ENCODE peak calls at places on chromosomes 1 and 21, in eight cellular contexts. B is choroid plexus epithelial cell; W is CD8-positive, alpha-beta memory T cell; K is upper lobe of right lung; H is body of pancreas; E is cardiac muscle cell; M is IMR-90; V is right atrium auricular region. Q is an unnamed sample.

GRCh38 chr1:65985393-65986066 is 192.8 kb downstream of the PDE4B start:
- DNase-seq in E (no peak), H (no peak), K (no peak), B (no peak), W (no peak), M (no peak), V (no peak), Q (no peak)

GRCh38 chr21:15742052-15742451 is 12.3 kb downstream of the USP25 start:
- DNase-seq in E (no peak), H (no peak), B (peak), M (peak), K (no peak), W (no peak), V (no peak), Q (no peak)

GRCh38 chr1:148388260-148389026 is 94.7 kb downstream of the PPIAL4G start:
- DNase-seq in E (peak), M (peak), W (peak), B (peak), K (peak), H (peak), V (peak), Q (peak)

GRCh38 chr1:55555971-55556370 is 340.8 kb upstream of the USP24 start:
- DNase-seq in V (no peak), E (peak), K (no peak), B (no peak), W (no peak), H (no peak), M (no peak), Q (no peak)

GRCh38 chr1:67463298-67463960 is 33.2 kb upstream of the SERBP1 start:
- DNase-seq in E (peak), B (peak), V (no peak), M (peak), H (no peak), W (no peak), K (no peak), Q (no peak)

GRCh38 chr1:201525196-201525778 is 13.6 kb upstream of the NAV1 start:
- DNase-seq in H (no peak), K (no peak), M (no peak), B (no peak), V (no peak), E (no peak), W (no peak), Q (no peak)

GRCh38 chr1:78840447-78841251 is 165.9 kb downstream of the ADGRL4 start:
- DNase-seq in H (peak), M (peak), B (peak), V (no peak), K (no peak), W (no peak), E (peak), Q (no peak)

GRCh38 chr1:110829955-110830553 is 42.9 kb upstream of the CD53 start:
- DNase-seq in H (no peak), B (peak), K (no peak), V (no peak), W (no peak), E (peak), M (peak), Q (no peak)

GRCh38 chr21:32868631-32869454 is 97.3 kb upstream of the PAXBP1 start:
- DNase-seq in K (no peak), W (no peak), M (no peak), H (no peak), E (no peak), V (no peak), B (no peak), Q (no peak)

GRCh38 chr1:189434461-189434860 is 1043.2 kb downstream of the BRINP3 start:
- DNase-seq in E (no peak), W (no peak), H (no peak), B (no peak), K (no peak), M (peak), V (no peak), Q (no peak)

GRCh38 chr1:214234635-214235025 is 46.3 kb upstream of the SMYD2 start:
- DNase-seq in V (no peak), M (peak), B (peak), E (no peak), W (no peak), K (no peak), H (no peak), Q (no peak)

GRCh38 chr1:180195916-180196315 is 34.1 kb upstream of the LHX4 start:
- DNase-seq in E (no peak), M (no peak), W (no peak), V (no peak), H (no peak), B (no peak), K (no peak), Q (no peak)

GRCh38 chr1:199959775-199960110 is 67.8 kb upstream of the NR5A2 start:
- DNase-seq in K (no peak), W (no peak), B (no peak), V (no peak), H (no peak), E (no peak), M (no peak), Q (no peak)

GRCh38 chr1:5424802-5425201 is 567.4 kb downstream of the NPHP4 start:
- DNase-seq in M (no peak), B (no peak), H (no peak), K (no peak), W (no peak), E (no peak), V (no peak), Q (no peak)

GRCh38 chr1:232675898-232676297 is 46.0 kb upstream of the SIPA1L2 start:
- DNase-seq in B (no peak), H (no peak), W (no peak), M (no peak), V (no peak), K (no peak), E (no peak), Q (no peak)

DNA sequence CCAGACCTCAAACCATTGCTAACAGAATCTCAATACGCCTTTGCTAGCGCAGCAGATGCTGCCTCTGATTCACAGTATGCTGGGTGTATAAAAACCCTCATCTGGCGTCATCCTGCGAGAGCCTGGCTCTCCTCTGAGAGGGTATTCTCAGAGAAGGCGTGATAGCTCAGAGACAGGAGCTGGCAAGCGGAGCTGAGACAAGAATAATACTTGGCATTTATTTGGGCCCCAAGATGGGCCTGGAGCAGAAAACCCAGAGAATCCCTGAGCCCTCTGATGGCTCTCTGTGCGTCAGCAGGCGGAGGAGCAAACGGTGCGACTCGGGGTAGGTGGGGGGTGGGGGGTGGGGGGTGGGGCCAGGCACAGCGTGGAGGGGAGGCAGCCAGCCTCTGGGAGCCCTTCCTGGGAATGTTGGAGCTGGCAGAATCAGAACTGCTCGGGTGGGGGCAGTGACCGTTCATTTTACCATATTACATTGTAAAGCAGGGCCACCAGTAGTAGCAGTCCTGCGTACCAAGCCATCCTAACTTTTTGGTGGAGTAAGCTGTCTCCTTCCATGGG is 6.9 kb downstream of the RIIAD1 start:
- DNase-seq in B (peak), E (peak), H (no peak), V (no peak), W (no peak), K (no peak), M (peak), Q (no peak)
- H3K4me3 ChIP-seq in B (no peak), E (no peak), H (no peak), V (peak), W (no peak), K (no peak), M (no peak), Q (no peak)

DNA sequence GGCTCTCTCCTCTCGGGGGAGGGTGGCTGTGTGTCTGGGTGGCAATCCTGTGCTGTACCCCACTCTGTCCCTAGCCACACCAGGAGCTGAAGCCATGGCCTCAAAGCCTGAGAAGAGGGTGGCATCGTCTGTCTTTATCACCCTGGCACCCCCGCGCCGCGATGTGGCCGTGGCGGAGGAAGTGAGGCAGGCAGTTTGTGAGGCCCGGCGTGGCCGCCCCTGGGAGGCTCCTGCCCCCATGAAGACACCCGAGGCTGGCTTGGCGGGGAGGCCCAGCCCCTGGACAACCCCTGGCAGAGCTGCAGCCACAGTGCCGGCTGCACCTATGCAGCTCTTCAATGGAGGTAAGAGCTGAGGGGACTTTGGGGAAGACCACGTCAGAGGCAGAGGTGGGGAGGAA is 6.3 kb downstream of the FBLIM1 start:
- DNase-seq in W (no peak), E (no peak), H (peak), B (no peak), K (no peak), V (no peak), M (no peak), Q (no peak)
- H3K4me3 ChIP-seq in W (no peak), E (no peak), H (no peak), B (no peak), K (no peak), V (no peak), M (no peak), Q (no peak)

DNA sequence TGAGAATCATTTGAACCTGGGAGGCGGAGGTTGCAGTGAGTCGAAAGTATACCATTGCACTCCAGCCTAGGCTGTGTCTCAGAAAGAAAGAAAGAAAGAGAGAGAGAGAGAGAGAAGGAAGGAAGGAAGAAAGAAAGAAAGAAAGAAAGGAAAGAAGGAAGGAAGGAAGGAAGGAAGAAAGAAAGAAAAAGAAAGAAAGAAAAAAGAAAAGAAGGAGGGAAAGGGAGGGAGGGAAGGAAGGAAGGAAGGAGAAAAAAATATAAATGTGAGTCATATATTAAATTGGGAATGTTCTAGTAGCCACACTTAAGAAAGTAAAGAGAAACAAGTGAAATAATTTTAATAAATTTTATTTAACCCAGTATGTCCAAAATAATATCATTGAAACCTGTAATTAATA is 16.7 kb upstream of the CITED4 start:
- DNase-seq in V (no peak), K (no peak), B (no peak), M (no peak), H (no peak), W (no peak), E (no peak), Q (no peak)
- H3K4me3 ChIP-seq in V (no peak), K (no peak), B (no peak), M (no peak), H (no peak), W (no peak), E (no peak), Q (no peak)

GRCh38 chr1:7551442-7551841 is 219.7 kb upstream of the VAMP3 start:
- DNase-seq in E (no peak), B (no peak), V (no peak), M (no peak), H (no peak), K (peak), W (no peak), Q (no peak)

GRCh38 chr1:7550261-7550850 is 220.7 kb upstream of the VAMP3 start:
- DNase-seq in K (peak), H (no peak), B (no peak), M (no peak), E (no peak), W (no peak), V (no peak), Q (no peak)

GRCh38 chr1:7549693-7550161 is 221.4 kb upstream of the VAMP3 start:
- DNase-seq in H (no peak), M (peak), E (no peak), K (peak), V (no peak), W (no peak), B (peak), Q (no peak)

GRCh38 chr1:7550981-7551380 is 220.1 kb upstream of the VAMP3 start:
- DNase-seq in M (no peak), B (no peak), W (no peak), E (no peak), K (peak), V (no peak), H (no peak), Q (no peak)

DNA sequence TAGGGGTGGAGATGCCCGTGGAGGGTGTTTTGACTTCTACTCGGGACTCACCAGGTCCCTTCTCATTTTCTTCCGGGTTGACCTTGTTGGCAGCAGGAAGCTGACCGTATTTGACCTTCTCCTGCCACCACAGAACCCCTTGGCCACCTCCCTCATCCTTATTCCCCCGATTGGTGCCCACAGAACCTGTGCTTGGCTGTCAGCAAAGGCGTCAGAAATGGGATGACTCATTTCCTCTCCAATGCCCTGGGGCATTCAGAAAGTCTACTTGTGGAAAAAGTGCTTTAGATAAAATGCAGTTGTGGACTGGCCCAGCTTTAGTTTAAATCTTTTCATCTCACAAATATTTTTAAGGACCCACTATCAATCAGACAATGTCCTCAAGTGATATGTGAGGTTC is 221.8 kb upstream of the VAMP3 start:
- DNase-seq in V (no peak), E (no peak), M (peak), B (peak), K (peak), H (no peak), W (no peak), Q (no peak)
- H3K4me3 ChIP-seq in V (no peak), E (no peak), M (no peak), B (no peak), K (no peak), H (no peak), W (no peak), Q (no peak)

GRCh38 chr1:218347316-218347712 is 2.2 kb downstream of the TGFB2 start:
- DNase-seq in B (peak), V (no peak), K (no peak), E (peak), W (no peak), M (peak), H (peak), Q (no peak)

GRCh38 chr1:218349365-218350021 is 4.4 kb downstream of the TGFB2 start:
- DNase-seq in B (no peak), E (no peak), H (no peak), W (no peak), K (no peak), M (no peak), V (no peak), Q (no peak)

GRCh38 chr1:218350022-218350525 is 4.9 kb downstream of the TGFB2 start:
- DNase-seq in W (no peak), K (no peak), M (no peak), V (no peak), B (no peak), H (no peak), E (no peak), Q (no peak)

GRCh38 chr1:218347713-218348627 is 2.8 kb downstream of the TGFB2 start:
- DNase-seq in H (peak), M (peak), V (no peak), B (peak), K (no peak), W (no peak), E (peak), Q (no peak)

GRCh38 chr1:218348628-218349185 is 3.6 kb downstream of the TGFB2 start:
- DNase-seq in W (no peak), B (no peak), H (no peak), E (no peak), V (no peak), K (no peak), M (no peak), Q (no peak)
- H3K4me3 ChIP-seq in W (no peak), B (peak), H (no peak), E (peak), V (peak), K (peak), M (peak), Q (peak)

GRCh38 chr1:64539279-64539678 is 69.3 kb downstream of the CACHD1 start:
- DNase-seq in E (no peak), V (no peak), M (no peak), W (no peak), K (no peak), B (no peak), H (no peak), Q (no peak)

GRCh38 chr1:64538389-64538788 is 68.5 kb downstream of the CACHD1 start:
- DNase-seq in K (no peak), E (no peak), M (no peak), V (no peak), H (no peak), W (no peak), B (no peak), Q (no peak)

GRCh38 chr1:64539808-64540207 is 69.9 kb downstream of the CACHD1 start:
- DNase-seq in E (peak), V (peak), K (no peak), M (peak), H (peak), B (peak), W (no peak), Q (peak)

GRCh38 chr1:64542118-64542517 is 72.2 kb downstream of the CACHD1 start:
- DNase-seq in W (no peak), E (no peak), K (no peak), V (no peak), M (no peak), B (no peak), H (no peak), Q (no peak)

DNA sequence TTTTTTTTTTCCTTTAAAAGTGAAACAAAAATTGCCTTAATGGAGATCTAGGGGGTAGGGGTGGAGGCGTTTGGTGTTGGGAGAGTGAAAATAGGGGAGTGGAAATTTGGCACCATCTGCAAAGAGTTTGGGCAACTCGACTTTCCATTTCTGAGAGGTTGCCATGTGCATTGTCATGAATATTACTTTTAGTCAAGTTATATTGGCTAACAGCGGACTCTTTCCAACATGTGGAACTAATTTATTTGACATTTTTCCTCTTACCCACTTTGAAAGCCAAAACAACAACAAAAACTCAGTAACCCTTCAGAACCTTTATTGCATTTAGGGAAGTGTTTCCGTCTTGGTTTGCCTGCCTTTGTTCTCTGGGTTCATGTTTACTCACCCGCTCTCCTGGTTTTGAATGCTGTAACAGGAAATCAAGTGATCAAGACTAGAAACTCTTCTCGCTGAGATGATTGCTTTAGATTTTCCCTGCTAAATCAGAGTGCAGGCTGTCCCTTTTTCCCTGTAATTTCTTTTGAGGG is 70.4 kb downstream of the CACHD1 start:
- DNase-seq in V (no peak), B (peak), K (no peak), H (no peak), M (no peak), E (no peak), W (no peak), Q (no peak)
- H3K4me3 ChIP-seq in V (peak), B (peak), K (peak), H (no peak), M (no peak), E (no peak), W (no peak), Q (no peak)

GRCh38 chr1:208265127-208265469 is 20.9 kb upstream of the PLXNA2 start:
- DNase-seq in V (no peak), H (no peak), M (no peak), E (no peak), W (no peak), K (no peak), B (no peak), Q (no peak)
- H3K4me3 ChIP-seq in V (no peak), H (no peak), M (no peak), E (no peak), W (no peak), K (no peak), B (no peak), Q (no peak)

GRCh38 chr1:156074661-156075060 is 7.6 kb downstream of the MEX3A start:
- DNase-seq in V (no peak), E (no peak), B (no peak), H (no peak), M (no peak), K (no peak), W (no peak), Q (no peak)

GRCh38 chr1:156076609-156077429 is 5.4 kb downstream of the MEX3A start:
- DNase-seq in M (no peak), H (peak), E (no peak), W (no peak), K (peak), B (no peak), V (no peak), Q (no peak)

GRCh38 chr1:156077430-156077760 is 4.9 kb downstream of the MEX3A start:
- DNase-seq in M (no peak), B (no peak), V (no peak), W (no peak), H (no peak), E (no peak), K (no peak), Q (no peak)

GRCh38 chr1:156075158-156075557 is 7.1 kb downstream of the MEX3A start:
- DNase-seq in K (no peak), H (no peak), E (peak), W (no peak), V (no peak), B (peak), M (no peak), Q (no peak)

DNA sequence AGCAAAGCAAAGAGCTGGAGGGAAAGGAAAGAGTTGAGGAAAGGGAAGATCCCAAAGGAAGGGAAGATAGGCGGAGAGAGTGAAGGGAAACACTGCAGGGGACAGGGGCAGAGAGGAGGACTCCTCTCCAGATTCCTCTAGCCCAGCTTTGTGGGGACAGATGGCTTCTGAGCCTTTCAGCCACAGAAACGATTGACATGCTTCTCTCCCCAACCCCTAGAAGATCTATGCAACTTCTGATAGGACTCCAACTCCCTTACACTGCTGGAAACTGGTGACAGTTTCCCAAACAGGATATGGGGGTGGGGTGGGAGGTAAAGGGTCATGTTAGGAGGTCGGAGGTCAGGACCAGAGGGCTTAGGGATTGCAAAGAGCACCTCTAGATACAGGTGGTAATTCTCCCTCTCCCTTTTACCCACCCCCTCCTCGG is 6.5 kb downstream of the MEX3A start:
- DNase-seq in H (no peak), M (no peak), B (no peak), K (no peak), E (no peak), W (no peak), V (no peak), Q (no peak)
- H3K4me3 ChIP-seq in H (no peak), M (no peak), B (no peak), K (peak), E (no peak), W (no peak), V (peak), Q (no peak)